ENCODE peak calls at places on chromosome 11, in ten cellular contexts. S is NB4; Q is testis; E is tibial artery; I is mammary epithelial cell; F is GM12865; K is GM12878; L is CD8-positive, alpha-beta T cell; H is astrocyte of the spinal cord; Z is IMR-90. Y is an unnamed sample.

GRCh38 chr11:64770120-64770519 is 8.2 kb downstream of the SF1 start:
- DNase-seq in S (no peak), Q (no peak), E (no peak), I (no peak), F (no peak), K (no peak), L (no peak), H (no peak), Z (no peak), Y (no peak)

GRCh38 chr11:112318193-112318592 is 57.5 kb upstream of the PLET1 start:
- DNase-seq in S (no peak), Q (no peak), E (no peak), I (peak), F (no peak), K (no peak), L (no peak), H (peak), Z (peak), Y (peak)

GRCh38 chr11:72010529-72011233 is 12.0 kb downstream of the IL18BP start:
- DNase-seq in S (no peak), Q (no peak), E (no peak), I (no peak), F (no peak), K (no peak), L (no peak), H (no peak), Z (no peak), Y (no peak)

GRCh38 chr11:47983464-47984397 is 3.4 kb downstream of the PTPRJ start:
- DNase-seq in S (peak), Q (no peak), E (no peak), I (no peak), F (no peak), K (no peak), L (no peak), H (peak), Z (peak), Y (no peak)

GRCh38 chr11:1064167-1064566 is 10.5 kb upstream of the MUC2 start:
- DNase-seq in S (no peak), Q (no peak), E (no peak), I (no peak), F (no peak), K (no peak), L (no peak), H (no peak), Z (peak), Y (no peak)

GRCh38 chr11:117408356-117408755 is 80.7 kb downstream of the CEP164 start:
- DNase-seq in S (no peak), Q (no peak), E (peak), I (no peak), F (no peak), K (no peak), L (no peak), H (no peak), Z (no peak), Y (no peak)

GRCh38 chr11:27194976-27195375 is 154.4 kb downstream of the BBOX1 start:
- DNase-seq in S (no peak), Q (no peak), E (no peak), I (no peak), F (no peak), K (no peak), L (no peak), H (no peak), Z (no peak), Y (no peak)

GRCh38 chr11:57303280-57303989 is 21.3 kb downstream of the TNKS1BP1 start:
- DNase-seq in S (no peak), Q (no peak), E (peak), I (no peak), F (no peak), K (no peak), L (no peak), H (no peak), Z (no peak), Y (no peak)

GRCh38 chr11:108221401-108221800 is 1.0 kb downstream of the NPAT start:
- DNase-seq in S (peak), Q (no peak), E (no peak), I (peak), F (no peak), K (no peak), L (no peak), H (peak), Z (peak), Y (no peak)

GRCh38 chr11:76667856-76668255 is 2.7 kb downstream of the LRRC32 start:
- DNase-seq in S (no peak), Q (no peak), E (peak), I (no peak), F (no peak), K (no peak), L (no peak), H (no peak), Z (no peak), Y (no peak)

GRCh38 chr11:2737226-2737590 is 37.4 kb upstream of the KCNQ1OT1 start:
- DNase-seq in S (peak), Q (no peak), E (no peak), I (no peak), F (no peak), K (no peak), L (no peak), H (no peak), Z (no peak), Y (no peak)

GRCh38 chr11:42253156-42253555 is 793.7 kb upstream of the LRRC4C start:
- DNase-seq in S (no peak), Q (no peak), E (no peak), I (no peak), F (no peak), K (no peak), L (no peak), H (no peak), Z (no peak), Y (no peak)

GRCh38 chr11:113293936-113294335 is 20.4 kb upstream of the TTC12 start:
- DNase-seq in S (no peak), Q (no peak), E (no peak), I (no peak), F (no peak), K (no peak), L (no peak), H (no peak), Z (no peak), Y (no peak)

GRCh38 chr11:2797181-2797711 is 88.3 kb downstream of the CDKN1C start:
- DNase-seq in S (no peak), Q (peak), E (peak), I (peak), F (no peak), K (no peak), L (no peak), H (no peak), Z (no peak), Y (no peak)

GRCh38 chr11:107591446-107592236 is 694 bp downstream of the ELMOD1 start:
- DNase-seq in S (no peak), Q (peak), E (no peak), I (peak), F (peak), K (no peak), L (no peak), H (peak), Z (no peak), Y (no peak)

GRCh38 chr11:107043242-107043991 is 25.1 kb upstream of the GUCY1A2 start:
- DNase-seq in S (peak), Q (no peak), E (no peak), I (peak), F (peak), K (peak), L (no peak), H (peak), Z (peak), Y (peak)

GRCh38 chr11:72578541-72578940 is 95.7 kb downstream of the PDE2A start:
- DNase-seq in S (no peak), Q (no peak), E (peak), I (no peak), F (no peak), K (no peak), L (no peak), H (no peak), Z (no peak), Y (no peak)

GRCh38 chr11:7592706-7593105 is 78.9 kb downstream of the PPFIBP2 start:
- DNase-seq in S (peak), Q (no peak), E (peak), I (peak), F (peak), K (no peak), L (no peak), H (no peak), Z (peak), Y (no peak)

DNA sequence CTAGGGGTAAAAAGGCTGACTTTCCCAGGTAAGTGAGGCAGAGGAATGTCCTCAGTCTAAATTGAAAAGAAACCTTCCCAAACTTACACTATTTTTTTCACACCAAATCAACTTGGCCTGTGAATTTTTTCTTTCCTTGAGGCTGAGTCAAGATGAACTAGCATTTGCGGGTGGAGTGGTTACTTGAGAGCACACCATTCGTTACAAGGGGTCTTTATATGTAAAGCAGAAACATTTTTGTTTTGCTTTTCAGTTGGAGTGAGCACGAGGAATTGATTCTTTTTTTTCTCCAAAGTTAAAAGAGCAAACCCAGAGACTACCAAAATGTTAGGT is 36.4 kb downstream of the MAML2 start:
- DNase-seq in S (no peak), Q (no peak), E (no peak), I (no peak), F (no peak), K (no peak), L (no peak), H (no peak), Z (no peak), Y (no peak)
- H3K4me3 ChIP-seq in S (no peak), Q (no peak), E (peak), I (no peak), F (no peak), K (no peak), L (no peak), H (peak), Z (peak), Y (no peak)

GRCh38 chr11:123484448-123484847 is 54.4 kb downstream of the GRAMD1B start:
- DNase-seq in S (no peak), Q (no peak), E (no peak), I (no peak), F (peak), K (no peak), L (no peak), H (no peak), Z (no peak), Y (no peak)

GRCh38 chr11:123482225-123482624 is 52.2 kb downstream of the GRAMD1B start:
- DNase-seq in S (no peak), Q (no peak), E (no peak), I (no peak), F (no peak), K (no peak), L (no peak), H (no peak), Z (peak), Y (no peak)

GRCh38 chr11:123483058-123483457 is 53.0 kb downstream of the GRAMD1B start:
- DNase-seq in S (no peak), Q (no peak), E (no peak), I (peak), F (no peak), K (no peak), L (no peak), H (peak), Z (peak), Y (no peak)

GRCh38 chr11:123481647-123482046 is 51.6 kb downstream of the GRAMD1B start:
- DNase-seq in S (peak), Q (no peak), E (no peak), I (no peak), F (peak), K (no peak), L (no peak), H (no peak), Z (no peak), Y (no peak)

DNA sequence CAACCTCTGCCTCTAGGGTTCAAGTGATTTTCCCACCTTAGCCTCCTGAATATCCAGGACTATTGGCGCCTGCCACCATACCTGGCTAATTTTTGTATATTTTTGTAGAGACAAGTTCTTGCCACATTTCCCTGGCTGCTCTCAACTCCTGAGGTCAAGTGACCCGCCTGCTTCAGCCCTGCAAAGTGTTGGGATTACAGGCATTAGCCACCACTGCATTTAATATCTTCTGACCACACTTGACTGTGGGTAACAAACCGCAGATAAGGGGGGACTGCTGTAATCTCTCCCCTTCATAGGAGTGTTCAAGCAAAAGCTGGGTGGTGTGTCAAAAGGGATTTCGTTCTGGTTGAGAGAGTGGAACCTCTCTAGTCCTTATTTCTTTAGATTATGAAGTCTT is 53.4 kb downstream of the GRAMD1B start:
- DNase-seq in S (peak), Q (no peak), E (no peak), I (peak), F (no peak), K (no peak), L (no peak), H (no peak), Z (no peak), Y (no peak)
- TF ChIP-seq CTCF in S (no peak), Q (no peak), E (no peak), I (no peak), F (no peak), K (no peak), L (no peak), H (no peak), Z (no peak), Y (no peak)

GRCh38 chr11:43953521-43953920 is 11.1 kb downstream of the C11orf96 start:
- DNase-seq in S (no peak), Q (no peak), E (no peak), I (no peak), F (no peak), K (no peak), L (no peak), H (no peak), Z (no peak), Y (no peak)

GRCh38 chr11:43952401-43953342 is 10.2 kb downstream of the C11orf96 start:
- DNase-seq in S (no peak), Q (no peak), E (no peak), I (no peak), F (no peak), K (no peak), L (no peak), H (no peak), Z (no peak), Y (no peak)

GRCh38 chr11:43955381-43956118 is 13.1 kb downstream of the C11orf96 start:
- DNase-seq in S (no peak), Q (no peak), E (no peak), I (peak), F (no peak), K (no peak), L (no peak), H (peak), Z (peak), Y (peak)

GRCh38 chr11:43952020-43952400 is 9.6 kb downstream of the C11orf96 start:
- DNase-seq in S (no peak), Q (no peak), E (no peak), I (no peak), F (no peak), K (no peak), L (no peak), H (no peak), Z (no peak), Y (no peak)

DNA sequence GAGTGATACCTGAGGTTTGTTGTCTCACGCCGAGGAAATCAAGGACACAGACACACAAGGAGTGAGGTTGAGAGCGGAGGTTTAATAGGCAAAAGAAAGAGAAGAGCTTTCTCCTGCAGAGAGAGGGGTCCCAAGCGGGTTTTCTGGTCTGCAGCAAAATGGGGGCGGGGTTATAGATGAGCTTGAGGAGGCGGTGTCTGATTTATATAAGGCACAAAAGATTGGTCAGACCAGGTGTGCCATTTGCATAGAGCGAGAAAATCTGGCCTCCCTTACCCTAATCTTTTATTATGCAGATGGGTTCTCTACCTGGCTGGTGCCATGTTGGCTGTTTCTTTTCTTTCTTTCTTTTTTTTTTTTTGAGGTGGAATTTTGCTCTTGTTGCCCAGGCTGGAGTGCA is 11.8 kb downstream of the C11orf96 start:
- DNase-seq in S (no peak), Q (no peak), E (no peak), I (no peak), F (no peak), K (no peak), L (no peak), H (no peak), Z (no peak), Y (no peak)
- H3K4me3 ChIP-seq in S (no peak), Q (no peak), E (no peak), I (no peak), F (no peak), K (no peak), L (no peak), H (no peak), Z (no peak), Y (no peak)

DNA sequence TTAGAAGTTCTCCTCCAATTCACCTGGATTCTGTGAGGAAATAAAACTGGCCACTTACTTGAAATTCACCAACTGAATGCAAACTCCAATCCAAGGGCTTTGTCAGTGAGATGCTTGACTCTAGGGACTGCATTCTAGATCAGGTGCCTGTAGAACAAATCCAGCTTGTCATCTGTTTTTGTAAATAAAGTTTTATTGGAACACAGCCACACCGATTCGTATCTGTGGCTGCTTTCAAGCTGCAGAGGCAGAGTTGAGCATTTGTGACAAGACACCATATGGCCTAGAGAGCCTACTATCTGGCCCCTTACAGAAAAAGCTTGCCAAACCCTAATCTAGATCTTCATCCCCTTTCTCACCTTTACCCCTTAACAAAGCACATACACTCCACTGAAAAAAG is 82.3 kb downstream of the BTBD10 start:
- DNase-seq in S (no peak), Q (no peak), E (no peak), I (no peak), F (no peak), K (no peak), L (no peak), H (no peak), Z (no peak), Y (no peak)
- TF ChIP-seq CTCF in S (no peak), Q (no peak), E (no peak), I (no peak), F (no peak), K (no peak), L (no peak), H (no peak), Z (no peak), Y (no peak)

GRCh38 chr11:119727523-119728081 is 1.4 kb downstream of the NECTIN1 start:
- DNase-seq in S (peak), Q (no peak), E (no peak), I (no peak), F (peak), K (no peak), L (no peak), H (no peak), Z (no peak), Y (no peak)

GRCh38 chr11:119726150-119726553 is 2.8 kb downstream of the NECTIN1 start:
- DNase-seq in S (no peak), Q (no peak), E (no peak), I (no peak), F (no peak), K (no peak), L (no peak), H (no peak), Z (no peak), Y (no peak)

GRCh38 chr11:119724956-119725355 is 4.0 kb downstream of the NECTIN1 start:
- DNase-seq in S (no peak), Q (no peak), E (no peak), I (no peak), F (no peak), K (no peak), L (no peak), H (no peak), Z (no peak), Y (no peak)

GRCh38 chr11:119728226-119728626 is 774 bp downstream of the NECTIN1 start:
- DNase-seq in S (peak), Q (no peak), E (no peak), I (no peak), F (no peak), K (no peak), L (no peak), H (no peak), Z (no peak), Y (no peak)

GRCh38 chr11:119726585-119727522 is 2.1 kb downstream of the NECTIN1 start:
- DNase-seq in S (no peak), Q (no peak), E (no peak), I (no peak), F (no peak), K (no peak), L (no peak), H (no peak), Z (no peak), Y (no peak)
- H3K4me3 ChIP-seq in S (peak), Q (peak), E (peak), I (peak), F (peak), K (peak), L (peak), H (peak), Z (no peak), Y (peak)

DNA sequence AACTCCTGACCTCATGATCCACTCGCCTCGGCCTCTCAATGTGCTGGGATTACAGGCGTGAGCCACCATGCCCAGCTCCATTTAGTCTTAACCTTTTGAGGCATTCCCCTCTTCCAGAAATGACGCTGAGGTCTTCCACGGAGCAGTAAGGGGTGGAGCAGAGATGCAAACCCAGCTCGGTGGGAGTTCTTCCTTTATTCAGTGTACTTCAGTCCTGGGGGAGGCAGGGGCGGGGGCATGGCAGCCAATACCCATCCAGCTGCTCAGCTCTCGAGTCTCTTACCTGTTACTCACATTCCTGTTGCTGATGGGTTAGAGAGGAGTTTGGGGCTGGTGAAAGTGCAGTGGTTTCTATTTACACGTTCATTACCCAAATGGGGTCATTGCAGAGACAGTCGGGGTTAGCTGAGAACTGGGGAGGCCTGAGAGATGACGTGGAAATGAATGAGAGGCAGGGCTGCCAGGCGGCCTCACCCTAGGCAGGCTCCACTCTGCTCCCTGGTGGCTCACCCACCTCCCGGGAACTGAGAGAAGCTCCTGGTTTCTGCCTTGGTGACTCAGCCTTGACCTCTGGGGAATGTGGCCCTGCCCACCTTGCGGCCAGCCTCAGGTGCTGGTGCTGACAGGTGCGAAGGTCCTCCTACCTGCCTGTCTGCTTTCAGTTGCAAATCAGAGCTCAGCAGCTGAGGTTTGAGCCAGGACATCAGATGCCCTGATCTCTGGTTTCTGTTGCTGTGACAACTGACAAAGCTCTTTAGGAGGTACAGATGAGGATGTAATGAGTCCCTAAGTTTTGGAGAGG is 13.4 kb upstream of the ST14 start:
- DNase-seq in S (no peak), Q (no peak), E (peak), I (peak), F (peak), K (no peak), L (no peak), H (peak), Z (no peak), Y (no peak)
- TF ChIP-seq CTCF in S (no peak), Q (no peak), E (no peak), I (peak), F (no peak), K (no peak), L (no peak), H (peak), Z (no peak), Y (peak)

Y was measured in astrocyte of the cerebellum.